ENCODE peak calls at places on chromosome 3, in five cellular contexts. F is colonic mucosa, V is kidney, B is body of pancreas, K is neural crest cell. Y is an unnamed sample.

GRCh38 chr3:152398495-152398894 is 129.8 kb downstream of the MBNL1 start:
- DNase-seq in B (no peak), K (no peak), F (no peak), V (no peak), Y (no peak)

GRCh38 chr3:80408322-80408721 is 640.5 kb upstream of the ROBO1 start:
- DNase-seq in B (no peak), V (no peak), F (no peak), K (no peak), Y (no peak)

GRCh38 chr3:140204271-140204984 is 269.4 kb downstream of the CLSTN2 start:
- DNase-seq in K (no peak), F (no peak), V (no peak), B (no peak), Y (no peak)

GRCh38 chr3:71495708-71496472 is 87.6 kb downstream of the FOXP1 start:
- DNase-seq in K (no peak), B (no peak), V (no peak), F (no peak), Y (no peak)

GRCh38 chr3:11610044-11610671 is 33.6 kb downstream of the VGLL4 start:
- DNase-seq in K (peak; percentile 69), B (no peak), F (peak; percentile 59), V (no peak), Y (no peak)

GRCh38 chr3:193729601-193730000 is 136.6 kb downstream of the OPA1 start:
- DNase-seq in F (no peak), K (no peak), V (no peak), B (no peak), Y (no peak)

GRCh38 chr3:57544181-57545125 is at the start of gene DNAH12:
- DNase-seq in K (peak; percentile 65), B (peak; percentile 80), V (peak; percentile 89), F (peak; percentile 55), Y (peak; percentile 89)

GRCh38 chr3:128217702-128218475 is 64.6 kb downstream of the EEFSEC start:
- DNase-seq in K (no peak), V (no peak), B (no peak), F (no peak), Y (no peak)

GRCh38 chr3:52236424-52236886 is 2.5 kb downstream of the TWF2 start:
- DNase-seq in V (no peak), F (no peak), K (no peak), B (no peak), Y (no peak)

GRCh38 chr3:9500108-9501050 is 53.2 kb downstream of the LHFPL4 start:
- DNase-seq in K (peak; percentile 84), B (peak; percentile 61), V (no peak), F (peak; percentile 66), Y (peak; percentile 96)

GRCh38 chr3:148554367-148554766 is 143.3 kb upstream of the AGTR1 start:
- DNase-seq in V (no peak), K (no peak), F (no peak), B (no peak), Y (no peak)

GRCh38 chr3:188756241-188756640 is 415.5 kb upstream of the TPRG1 start:
- DNase-seq in V (no peak), F (no peak), K (no peak), B (no peak), Y (no peak)

GRCh38 chr3:150784747-150785125 is 21.8 kb upstream of the SIAH2 start:
- DNase-seq in V (no peak), F (no peak), K (no peak), B (no peak), Y (no peak)

GRCh38 chr3:42802876-42803799 is 1.2 kb downstream of the HIGD1A start:
- DNase-seq in K (peak; percentile 16), B (peak; percentile 31), V (no peak), F (no peak), Y (peak; percentile 31)

GRCh38 chr3:50165388-50166308 is 10.5 kb downstream of the SEMA3F start:
- DNase-seq in B (no peak), K (no peak), F (no peak), V (peak; percentile 84), Y (peak; percentile 41)

GRCh38 chr3:44125882-44126281 is 115.8 kb upstream of the TOPAZ1 start:
- DNase-seq in V (no peak), F (no peak), B (no peak), K (no peak), Y (no peak)

GRCh38 chr3:196055683-196056270 is 26.1 kb downstream of the TFRC start:
- DNase-seq in K (no peak), B (peak; percentile 10), F (no peak), V (no peak), Y (no peak)

GRCh38 chr3:37346227-37347005 is 172.0 kb upstream of the LRRFIP2 start:
- DNase-seq in K (no peak), F (no peak), V (no peak), B (no peak), Y (no peak)

GRCh38 chr3:8869613-8870012 is 93.7 kb downstream of the RAD18 start:
- DNase-seq in K (no peak), B (no peak), V (no peak), F (no peak), Y (no peak)

GRCh38 chr3:177521305-177521704 is 324.0 kb upstream of the TBL1XR1 start:
- DNase-seq in F (peak; percentile 66), B (peak; percentile 87), K (no peak), V (peak; percentile 87), Y (no peak)

GRCh38 chr3:194686816-194687637 is 1.3 kb downstream of the FAM43A start:
- DNase-seq in F (peak; percentile 48), B (peak; percentile 34), V (peak; percentile 85), K (peak; percentile 50), Y (peak; percentile 25)

GRCh38 chr3:41846850-41847249 is 115.1 kb downstream of the ULK4 start:
- DNase-seq in V (no peak), K (no peak), F (no peak), B (no peak), Y (no peak)

GRCh38 chr3:66723231-66723630 is 222.4 kb upstream of the LRIG1 start:
- DNase-seq in K (no peak), B (no peak), V (no peak), F (no peak), Y (no peak)

GRCh38 chr3:98890960-98891910 is 10.3 kb downstream of the DCBLD2 start:
- DNase-seq in K (no peak), B (no peak), V (no peak), F (no peak), Y (no peak)

GRCh38 chr3:195698325-195699147 is 22.2 kb upstream of the MUC20 start:
- DNase-seq in B (no peak), K (no peak), F (no peak), V (no peak), Y (no peak)

GRCh38 chr3:159839561-159840379 is 148.9 kb upstream of the IL12A start:
- DNase-seq in B (peak; percentile 11), K (peak; percentile 72), F (no peak), V (peak; percentile 61), Y (peak; percentile 59)

GRCh38 chr3:40780341-40780800 is 255.6 kb downstream of the ZNF621 start:
- DNase-seq in B (peak; percentile 78), V (peak; percentile 92), K (peak; percentile 65), F (peak; percentile 36), Y (peak; percentile 6)

GRCh38 chr3:50483374-50483773 is 20.1 kb downstream of the CACNA2D2 start:
- DNase-seq in V (no peak), F (no peak), B (no peak), K (no peak), Y (no peak)

GRCh38 chr3:54817628-54818027 is 110.2 kb downstream of the LRTM1 start:
- DNase-seq in K (no peak), F (no peak), V (no peak), B (no peak), Y (no peak)

GRCh38 chr3:130457681-130458080 is 59.3 kb upstream of the COL6A6 start:
- DNase-seq in K (no peak), V (no peak), B (no peak), F (no peak), Y (no peak)

GRCh38 chr3:9280477-9281219 is 31.2 kb upstream of the SRGAP3 start:
- DNase-seq in V (no peak), K (peak; percentile 18), B (no peak), F (no peak), Y (no peak)

GRCh38 chr3:127053979-127054378 is 71.1 kb downstream of the PLXNA1 start:
- DNase-seq in K (no peak), B (no peak), V (peak; percentile 29), F (no peak), Y (no peak)

GRCh38 chr3:149382091-149382467 is 4.6 kb upstream of the TM4SF1 start:
- DNase-seq in V (no peak), F (no peak), K (no peak), B (no peak), Y (no peak)

GRCh38 chr3:134149286-134149685 is 101.4 kb downstream of the RYK start:
- DNase-seq in V (no peak), F (no peak), B (no peak), K (no peak), Y (no peak)

GRCh38 chr3:149534671-149535394 is 60.3 kb downstream of the TM4SF4 start:
- DNase-seq in F (no peak), B (peak; percentile 16), K (no peak), V (no peak), Y (no peak)

GRCh38 chr3:4722103-4722502 is 229.0 kb downstream of the ITPR1 start:
- DNase-seq in K (no peak), V (no peak), B (peak; percentile 83), F (peak; percentile 62), Y (no peak)
- TF ChIP-seq CTCF in K (peak; percentile 58), V (peak; percentile 55), B (peak; percentile 66), F (peak; percentile 44), Y (no peak)

GRCh38 chr3:24388159-24388558 is 106.5 kb downstream of the THRB start:
- DNase-seq in K (no peak), F (no peak), V (no peak), B (no peak), Y (no peak)

GRCh38 chr3:24388611-24389010 is 106.0 kb downstream of the THRB start:
- DNase-seq in F (no peak), B (no peak), K (no peak), V (no peak), Y (no peak)

GRCh38 chr3:24387000-24387399 is 107.7 kb downstream of the THRB start:
- DNase-seq in F (no peak), B (no peak), V (no peak), K (no peak), Y (no peak)

GRCh38 chr3:24387493-24387892 is 107.2 kb downstream of the THRB start:
- DNase-seq in B (no peak), K (no peak), V (no peak), F (no peak), Y (no peak)

DNA sequence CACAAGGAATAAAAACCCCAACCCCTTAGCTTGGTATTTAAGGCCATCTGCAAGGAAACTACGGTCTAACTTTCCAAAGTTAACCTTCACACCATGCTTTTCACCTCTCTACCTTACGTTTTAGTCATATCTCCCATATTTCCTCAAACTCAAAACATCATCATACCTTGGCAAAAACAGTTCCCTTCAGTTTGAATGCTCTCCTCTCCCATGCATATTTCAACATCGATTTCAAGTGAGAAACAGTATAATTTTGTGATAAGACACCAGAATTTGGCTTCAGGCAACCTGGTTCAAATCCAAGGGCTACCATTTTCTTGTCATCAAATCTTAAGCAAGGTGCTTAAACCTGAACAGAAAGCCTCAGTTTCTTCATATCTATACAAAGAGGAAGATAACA is 108.2 kb downstream of the THRB start:
- DNase-seq in K (no peak), F (no peak), B (no peak), V (no peak), Y (no peak)
- TF ChIP-seq CTCF in K (no peak), F (no peak), B (no peak), V (no peak), Y (no peak)

GRCh38 chr3:49120096-49120437 is 556 bp downstream of the USP19 start:
- DNase-seq in B (no peak), F (no peak), K (no peak), V (no peak), Y (no peak)
- TF ChIP-seq CTCF in B (no peak), F (no peak), K (no peak), V (no peak), Y (no peak)

GRCh38 chr3:137035631-137036030 is 77.8 kb downstream of the IL20RB start:
- DNase-seq in F (no peak), V (no peak), B (no peak), K (no peak), Y (peak; percentile 28)
- TF ChIP-seq CTCF in F (no peak), V (no peak), B (no peak), K (peak; percentile 23), Y (no peak)

Y was measured in endothelial cell.